ENCODE peak calls at places on chromosomes 12 and 14, in six cellular contexts. A is breast epithelium, Y is GM12891, H is erythroblast, F is body of pancreas, D is GM12878. W is an unnamed sample.

GRCh38 chr12:57835366-57836288 is 10.9 kb downstream of the CTDSP2 start:
- DNase-seq in A (no peak), D (no peak), Y (no peak), F (no peak), H (no peak), W (no peak)

GRCh38 chr12:5718680-5719079 is 226.4 kb downstream of the ANO2 start:
- DNase-seq in A (no peak), F (peak; percentile 13), D (no peak), Y (no peak), H (no peak), W (no peak)

GRCh38 chr12:102543494-102543893 is 63.1 kb upstream of the IGF1 start:
- DNase-seq in Y (no peak), D (no peak), F (no peak), A (no peak), H (no peak), W (no peak)

GRCh38 chr12:103676863-103677262 is 89.8 kb downstream of the STAB2 start:
- DNase-seq in H (no peak), Y (no peak), D (no peak), A (no peak), F (no peak), W (no peak)

GRCh38 chr14:76844223-76844622 is 18.0 kb downstream of the LRRC74A start:
- DNase-seq in F (peak; percentile 79), Y (no peak), A (peak; percentile 60), H (no peak), D (no peak), W (peak; percentile 61)

GRCh38 chr14:104373855-104374717 is 205.5 kb upstream of the C14orf180 start:
- DNase-seq in H (no peak), Y (no peak), D (no peak), F (no peak), A (no peak), W (peak; percentile 46)

GRCh38 chr12:94599189-94599588 is 51.2 kb downstream of the TMCC3 start:
- DNase-seq in Y (no peak), H (no peak), F (no peak), D (no peak), A (no peak), W (no peak)

GRCh38 chr14:68232643-68233055 is 413.1 kb downstream of the RAD51B start:
- DNase-seq in A (no peak), Y (peak; percentile 18), H (no peak), F (peak; percentile 72), D (peak; percentile 99), W (peak; percentile 75)

GRCh38 chr12:26241095-26241494 is 45.7 kb downstream of the SSPN start:
- DNase-seq in F (no peak), D (no peak), Y (no peak), H (no peak), A (no peak), W (no peak)

GRCh38 chr12:108560321-108560721 is 652 bp downstream of the SART3 start:
- DNase-seq in A (no peak), Y (no peak), H (peak; percentile 75), F (no peak), D (no peak), W (no peak)

GRCh38 chr12:3792623-3793288 is 39.8 kb upstream of the CRACR2A start:
- DNase-seq in A (no peak), H (no peak), F (no peak), Y (no peak), D (no peak), W (peak; percentile 80)

GRCh38 chr12:116861331-116861730 is 19.9 kb downstream of the HRK start:
- DNase-seq in A (no peak), H (no peak), F (peak; percentile 22), D (peak; percentile 43), Y (no peak), W (no peak)

GRCh38 chr12:117213295-117213808 is 23.1 kb upstream of the FBXO21 start:
- DNase-seq in H (no peak), Y (no peak), F (no peak), D (no peak), A (no peak), W (no peak)

GRCh38 chr14:101224356-101225115 is 321.0 kb upstream of the RTL1 start:
- DNase-seq in Y (no peak), F (no peak), A (no peak), H (no peak), D (no peak), W (peak; percentile 20)

GRCh38 chr12:4324366-4324765 is 3.4 kb downstream of the TIGAR start:
- DNase-seq in Y (no peak), H (no peak), F (no peak), A (no peak), D (no peak), W (no peak)

GRCh38 chr14:34596891-34597290 is 33.1 kb downstream of the SNX6 start:
- DNase-seq in A (no peak), D (no peak), H (no peak), F (no peak), Y (no peak), W (no peak)

GRCh38 chr14:68137704-68138619 is 318.4 kb downstream of the RAD51B start:
- DNase-seq in D (no peak), H (no peak), Y (no peak), F (peak; percentile 20), A (peak; percentile 76), W (no peak)

GRCh38 chr12:52198454-52199215 is 6.8 kb upstream of the KRT80 start:
- DNase-seq in Y (no peak), A (no peak), H (no peak), F (no peak), D (no peak), W (no peak)

GRCh38 chr14:45434221-45434620 is 181.2 kb upstream of the MIS18BP1 start:
- DNase-seq in A (no peak), F (no peak), D (no peak), Y (no peak), H (no peak), W (no peak)

GRCh38 chr14:103721334-103722120 is 5.9 kb downstream of the ZFYVE21 start:
- DNase-seq in F (no peak), A (peak; percentile 80), Y (no peak), D (no peak), H (no peak), W (no peak)

GRCh38 chr14:85762523-85762922 is 232.6 kb downstream of the FLRT2 start:
- DNase-seq in Y (no peak), H (no peak), D (no peak), F (no peak), A (no peak), W (no peak)

GRCh38 chr12:65492997-65493892 is 214.8 kb downstream of the MSRB3 start:
- DNase-seq in D (no peak), A (no peak), F (no peak), H (no peak), Y (no peak), W (no peak)

GRCh38 chr12:1796515-1797010 is 23.8 kb upstream of the LRTM2 start:
- DNase-seq in Y (no peak), H (peak; percentile 66), F (peak; percentile 41), D (no peak), A (no peak), W (peak; percentile 62)

GRCh38 chr12:1794440-1795090 is 25.8 kb upstream of the LRTM2 start:
- DNase-seq in A (no peak), Y (no peak), F (no peak), H (no peak), D (no peak), W (peak; percentile 39)

GRCh38 chr12:1795221-1795784 is 25.1 kb upstream of the LRTM2 start:
- DNase-seq in Y (no peak), H (no peak), A (no peak), F (no peak), D (no peak), W (peak; percentile 55)

GRCh38 chr12:1797011-1797901 is 23.1 kb upstream of the LRTM2 start:
- DNase-seq in H (peak; percentile 76), F (peak; percentile 41), D (no peak), Y (no peak), A (no peak), W (peak; percentile 76)

GRCh38 chr12:1795785-1796514 is 24.4 kb upstream of the LRTM2 start:
- DNase-seq in F (peak; percentile 92), A (peak; percentile 86), D (peak; percentile 73), H (peak; percentile 94), Y (peak; percentile 96), W (peak; percentile 95)
- TF ChIP-seq POLR2A in F (peak; percentile 72), A (peak; percentile 39), D (peak; percentile 90), H (peak; percentile 91), Y (peak; percentile 76), W (peak; percentile 75)

DNA sequence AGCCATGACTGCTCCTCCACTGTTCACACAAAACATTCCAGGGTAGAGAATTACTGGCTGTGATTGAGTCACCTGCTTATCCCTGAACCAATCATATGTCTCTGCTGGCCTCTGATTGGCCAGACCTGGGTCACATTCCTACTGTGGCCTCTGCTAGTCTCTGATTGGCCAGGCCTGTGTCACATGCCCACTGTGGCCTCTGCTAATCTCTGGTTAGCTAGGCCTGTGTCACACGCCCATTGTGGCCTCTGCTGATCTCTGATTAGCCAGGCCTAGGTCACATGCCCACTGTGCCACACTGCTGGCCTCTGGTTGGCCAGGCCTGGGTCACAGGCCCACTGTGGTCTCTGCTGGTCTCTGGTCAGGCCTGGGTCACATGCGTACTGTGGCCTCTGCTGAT is 251.9 kb downstream of the SLC15A4 start:
- DNase-seq in F (no peak), Y (no peak), A (no peak), D (no peak), H (peak; percentile 23), W (no peak)
- TF ChIP-seq POLR2A in F (no peak), Y (no peak), A (no peak), D (no peak), H (no peak), W (no peak)

GRCh38 chr12:45729233-45730115 is at the start of gene ARID2:
- DNase-seq in A (peak; percentile 58), D (no peak), F (peak; percentile 67), H (peak; percentile 80), Y (peak; percentile 27), W (peak; percentile 83)

GRCh38 chr12:45727994-45728624 is 1.4 kb upstream of the ARID2 start:
- DNase-seq in H (no peak), D (no peak), F (no peak), Y (no peak), A (no peak), W (peak; percentile 50)

GRCh38 chr12:45730116-45730841 is 773 bp downstream of the ARID2 start:
- DNase-seq in D (no peak), F (peak; percentile 51), H (peak; percentile 69), Y (no peak), A (peak; percentile 29), W (peak; percentile 56)

GRCh38 chr12:45727301-45727993 is 2.1 kb upstream of the ARID2 start:
- DNase-seq in D (peak; percentile 91), Y (peak; percentile 68), H (peak; percentile 97), F (peak; percentile 89), A (peak; percentile 90), W (peak; percentile 95)

GRCh38 chr12:45728625-45729232 is 777 bp upstream of the ARID2 start:
- DNase-seq in Y (peak; percentile 40), F (peak; percentile 96), D (peak; percentile 87), H (peak; percentile 96), A (peak; percentile 94), W (peak; percentile 95)
- TF ChIP-seq POLR2A in Y (peak; percentile 93), F (peak; percentile 92), D (peak; percentile 96), H (peak; percentile 95), A (peak; percentile 64), W (peak; percentile 95)

DNA sequence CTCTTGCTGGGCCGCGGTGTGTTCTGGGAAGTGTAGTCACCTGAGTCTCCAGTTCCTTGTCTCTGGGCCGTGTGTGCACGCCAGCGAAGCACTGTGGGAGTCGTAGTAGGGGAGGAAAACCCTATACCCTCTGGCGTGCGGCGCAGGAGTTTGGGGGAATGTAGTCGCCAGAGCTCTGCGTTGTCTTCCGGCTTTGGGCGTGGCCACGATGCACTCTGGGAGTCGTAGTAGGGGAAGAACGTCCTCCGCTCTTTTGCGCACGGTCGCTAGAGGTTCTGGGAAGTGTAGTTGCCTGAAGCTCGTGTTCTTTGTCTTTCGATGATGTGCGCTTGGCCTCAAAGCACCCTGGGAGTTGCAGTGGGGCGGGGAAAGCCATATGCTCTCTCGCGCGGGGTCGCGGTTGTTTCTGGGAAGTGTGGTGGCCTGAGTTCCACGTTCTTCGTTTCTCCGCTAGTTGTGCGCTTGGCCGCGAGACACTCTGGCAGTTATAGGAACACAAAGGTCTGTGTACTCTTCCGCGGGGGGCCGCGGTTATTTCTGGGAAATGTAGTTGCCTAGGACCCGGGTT is 588 bp upstream of the ZNF140 start:
- DNase-seq in Y (peak; percentile 50), D (peak; percentile 96), A (peak; percentile 99), F (peak; percentile 98), H (peak; percentile 99), W (peak; percentile 100)
- TF ChIP-seq POLR2A in Y (no peak), D (peak; percentile 59), A (no peak), F (peak; percentile 65), H (no peak), W (no peak)

W was measured in right lobe of liver.